ENCODE peak calls at places on chromosomes 7 and 10, in five cellular contexts. N is fibroblast of lung, R is uterus, F is H1, W is cardiac muscle cell. U is an unnamed sample.

GRCh38 chr7:24284699-24285506 is 913 bp downstream of the NPY start:
- DNase-seq in N (no peak), F (no peak), R (no peak), W (no peak), U (no peak)

GRCh38 chr10:27240212-27240890 is at the start of gene ACBD5:
- DNase-seq in W (peak), N (peak), R (peak), F (no peak), U (peak)

GRCh38 chr10:4174197-4174596 is 389.2 kb upstream of the KLF6 start:
- DNase-seq in R (no peak), W (no peak), F (peak), N (no peak), U (peak)

GRCh38 chr7:31651800-31652326 is 35.2 kb upstream of the PPP1R17 start:
- DNase-seq in R (no peak), W (no peak), N (no peak), F (peak), U (no peak)

GRCh38 chr10:47357911-47358310 is 9.7 kb downstream of the RBP3 start:
- DNase-seq in F (no peak), N (no peak), R (no peak), W (no peak), U (no peak)

GRCh38 chr7:78099715-78100477 is 301.3 kb downstream of the PHTF2 start:
- DNase-seq in N (peak), R (no peak), W (peak), F (no peak), U (no peak)

GRCh38 chr7:151552352-151553028 is 32.8 kb upstream of the RHEB start:
- DNase-seq in R (no peak), N (no peak), F (no peak), W (no peak), U (no peak)

GRCh38 chr10:126425473-126426065 is 37.3 kb upstream of the ADAM12 start:
- DNase-seq in R (no peak), W (no peak), N (no peak), F (no peak), U (peak)

GRCh38 chr10:21169271-21169670 is 272.2 kb upstream of the NEBL start:
- DNase-seq in W (no peak), F (no peak), N (no peak), R (no peak), U (no peak)

GRCh38 chr10:103660364-103661197 is 167.1 kb downstream of the NEURL1 start:
- DNase-seq in W (peak), F (no peak), N (peak), R (no peak), U (peak)

GRCh38 chr10:126533644-126534043 is 136.8 kb downstream of the C10orf90 start:
- DNase-seq in F (no peak), N (no peak), W (no peak), R (no peak), U (no peak)

GRCh38 chr7:64463636-64464375 is 99.1 kb downstream of the ZNF680 start:
- DNase-seq in W (peak), R (peak), N (peak), F (no peak), U (peak)

GRCh38 chr7:7765422-7765821 is 47.0 kb upstream of the RPA3 start:
- DNase-seq in R (no peak), F (no peak), N (no peak), W (no peak), U (no peak)

GRCh38 chr10:65570143-65571010 is 1355.5 kb upstream of the LRRTM3 start:
- DNase-seq in R (no peak), N (peak), F (peak), W (peak), U (peak)

GRCh38 chr7:112103246-112103645 is 103.0 kb downstream of the DOCK4 start:
- DNase-seq in W (peak), N (peak), R (no peak), F (no peak), U (peak)

GRCh38 chr10:132066186-132066585 is 440 bp downstream of the JAKMIP3 start:
- DNase-seq in F (no peak), R (no peak), W (peak), N (no peak), U (no peak)

GRCh38 chr10:59593768-59594167 is 115.9 kb downstream of the SLC16A9 start:
- DNase-seq in R (no peak), W (no peak), N (no peak), F (no peak), U (no peak)

GRCh38 chr10:98344589-98345038 is 70.4 kb downstream of the PYROXD2 start:
- DNase-seq in W (peak), N (peak), R (peak), F (no peak), U (peak)

GRCh38 chr7:94882891-94883290 is 24.5 kb upstream of the PPP1R9A start:
- DNase-seq in N (no peak), F (no peak), W (no peak), R (no peak), U (no peak)

GRCh38 chr10:110368556-110368955 is 63.8 kb upstream of the SMNDC1 start:
- DNase-seq in F (no peak), R (no peak), N (no peak), W (no peak), U (no peak)

GRCh38 chr10:29617880-29618340 is 16.9 kb downstream of the SVIL start:
- DNase-seq in F (no peak), R (peak), W (peak), N (no peak), U (peak)

GRCh38 chr7:41107330-41107937 is 595.5 kb downstream of the INHBA start:
- DNase-seq in W (no peak), F (no peak), R (peak), N (no peak), U (no peak)

GRCh38 chr7:30844483-30844874 is 67.2 kb upstream of the AQP1 start:
- DNase-seq in F (no peak), N (no peak), W (no peak), R (no peak), U (no peak)

GRCh38 chr7:157271991-157272324 is 64.8 kb upstream of the DNAJB6 start:
- DNase-seq in W (peak), R (peak), N (peak), F (no peak), U (peak)

DNA sequence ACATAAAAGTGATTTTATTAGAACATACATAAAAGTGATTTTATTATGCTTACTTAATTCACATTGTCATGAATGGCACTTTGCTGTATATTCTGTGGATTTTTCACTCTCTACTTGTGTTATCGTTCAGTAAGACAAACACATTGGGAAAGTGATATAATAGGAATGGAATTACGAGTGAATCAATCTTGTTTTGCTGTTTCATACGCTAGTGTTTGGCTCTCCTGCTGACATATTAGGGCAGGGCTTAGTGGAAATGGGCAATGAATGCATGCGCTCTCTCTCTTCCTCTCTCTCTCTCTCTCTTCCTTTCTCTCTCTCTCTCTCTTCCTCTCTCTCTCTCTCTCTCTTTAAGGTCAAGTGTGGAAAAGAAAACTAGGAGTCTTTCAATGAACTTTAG is 561.2 kb downstream of the ACTR3B start:
- DNase-seq in N (no peak), R (peak), W (no peak), F (no peak), U (no peak)
- TF ChIP-seq CTCF in N (no peak), R (peak), W (no peak), F (no peak), U (no peak)

DNA sequence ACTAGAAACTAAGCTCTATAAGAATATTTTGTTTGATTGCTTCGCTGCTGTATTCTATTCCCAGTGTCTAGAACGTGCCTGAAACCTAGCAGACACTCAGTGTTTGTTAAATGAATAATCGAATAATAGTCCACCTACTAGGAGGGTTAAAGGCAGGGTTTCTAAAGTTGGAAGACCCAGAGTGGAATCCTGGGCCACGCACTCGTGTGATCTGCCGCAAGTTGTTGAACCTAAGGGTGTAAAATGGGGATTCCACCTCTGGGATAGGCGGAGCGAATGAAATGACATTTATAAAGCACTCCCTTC is 702 bp upstream of the AGFG2 start:
- DNase-seq in W (no peak), N (no peak), R (no peak), F (no peak), U (no peak)
- H3K4me3 ChIP-seq in W (peak), N (peak), R (no peak), F (peak), U (peak)

DNA sequence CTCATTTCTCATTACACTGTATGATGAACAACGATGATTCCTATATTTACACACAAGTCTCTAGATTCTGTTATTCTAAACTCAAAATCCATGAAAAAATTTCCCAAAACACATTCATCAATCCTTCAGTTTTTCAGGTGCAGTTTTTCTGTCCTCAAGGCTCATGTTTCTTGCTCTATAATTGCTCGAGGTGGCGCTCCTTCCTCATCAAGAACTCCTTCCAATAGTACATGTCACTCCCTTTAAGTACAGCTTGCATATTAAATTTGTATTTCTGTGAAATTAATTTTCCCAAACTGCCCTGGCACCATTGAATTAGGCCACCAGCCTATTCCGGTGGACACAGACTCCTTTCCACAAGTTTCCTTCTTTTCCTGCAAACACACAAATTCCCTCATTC is 188.7 kb upstream of the MINDY3 start:
- DNase-seq in F (no peak), W (no peak), R (no peak), N (no peak), U (no peak)
- TF ChIP-seq CTCF in F (no peak), W (no peak), R (no peak), N (no peak), U (no peak)

DNA sequence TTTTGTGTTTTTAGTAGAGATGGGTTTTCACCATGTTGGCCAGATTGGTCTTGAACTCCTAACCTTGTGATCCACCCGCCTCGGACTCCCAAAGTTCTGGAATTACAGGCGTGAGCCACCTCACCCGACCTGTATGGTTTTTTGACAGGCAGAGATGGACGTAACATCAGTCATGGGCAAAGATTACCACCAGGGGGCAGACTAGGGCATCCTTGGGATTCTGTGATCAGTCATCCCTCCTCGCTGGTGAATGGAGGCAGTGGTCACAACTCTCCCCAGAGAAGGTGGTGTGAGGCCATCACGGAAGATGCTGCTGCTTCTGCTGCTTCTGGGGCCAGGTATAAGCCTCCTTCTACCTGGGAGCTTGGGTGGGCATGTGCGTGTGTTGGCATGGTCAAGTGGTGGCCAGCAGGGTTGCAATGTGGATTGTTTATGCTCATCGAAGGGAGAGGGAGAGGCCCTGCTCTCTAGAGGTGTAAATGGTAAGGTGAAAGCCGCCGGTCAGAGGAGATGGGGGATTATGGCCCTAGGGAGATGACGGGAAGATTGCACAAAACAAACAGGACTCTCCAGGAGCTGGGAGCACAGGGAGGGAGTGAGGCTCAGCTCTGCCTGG is 122.7 kb upstream of the PRSS1 start:
- DNase-seq in R (no peak), W (peak), F (no peak), N (no peak), U (no peak)
- H3K4me3 ChIP-seq in R (no peak), W (no peak), F (no peak), N (no peak), U (no peak)

GRCh38 chr7:102326156-102326914 is 29.9 kb downstream of the SPDYE6 start:
- DNase-seq in R (no peak), F (no peak), N (no peak), W (no peak), U (no peak)

GRCh38 chr7:102331536-102332275 is 24.5 kb downstream of the SPDYE6 start:
- DNase-seq in N (no peak), W (no peak), R (no peak), F (no peak), U (no peak)
- TF ChIP-seq CTCF in N (no peak), W (no peak), R (no peak), F (peak), U (no peak)

GRCh38 chr10:119270893-119271361 is 63.6 kb downstream of the GRK5 start:
- DNase-seq in N (peak), W (peak), F (no peak), R (peak), U (peak)
- H3K4me3 ChIP-seq in N (no peak), W (no peak), F (no peak), R (no peak), U (peak)

DNA sequence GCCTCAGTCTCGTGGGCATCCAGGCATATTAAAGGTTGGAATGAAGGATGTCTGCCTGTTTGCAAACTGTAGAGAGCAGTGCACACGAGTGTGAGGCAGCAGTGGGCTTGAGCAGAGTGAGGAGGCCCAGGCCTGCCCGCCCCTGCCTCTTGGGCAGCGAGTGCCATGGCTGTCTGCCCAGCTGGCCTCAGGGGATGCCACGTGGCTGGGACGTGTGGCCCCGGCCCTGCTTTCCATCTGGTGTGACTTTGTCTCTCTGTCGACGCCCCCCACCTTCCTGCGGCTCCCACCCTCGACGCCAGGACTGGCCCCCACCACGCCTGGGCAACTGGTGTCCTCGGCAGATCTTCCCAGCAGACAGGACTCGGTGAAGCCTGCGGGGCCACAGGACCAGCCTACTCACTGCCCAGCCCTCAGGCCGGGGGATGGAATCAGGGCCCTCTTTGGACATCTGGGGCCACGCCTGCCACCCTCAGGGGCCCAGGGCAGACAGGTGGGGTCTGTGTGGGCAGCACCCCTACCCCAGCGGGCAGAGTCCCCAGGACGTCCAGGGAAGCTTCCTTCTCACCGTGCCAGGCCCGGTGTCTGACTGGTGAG is 55.1 kb downstream of the UNCX start:
- DNase-seq in W (no peak), N (no peak), F (no peak), R (no peak), U (no peak)
- TF ChIP-seq CTCF in W (no peak), N (no peak), F (no peak), R (no peak), U (no peak)

U was measured in fibroblast of villous mesenchyme.